ENCODE peak calls at places on chromosomes 6 and 20, in four cellular contexts. One of them, this sample, is unnamed. For H3K4me1, the result is how much of the 10 kb centered on the place peaks cover.

GRCh38 chr6:3747100-3747737 is 4.3 kb downstream of the PXDC1 start:
- DNase-seq in hepatocyte: no peak
- DNase-seq in tibial nerve: no peak
- DNase-seq in ovary: peak
- DNase-seq in this sample: no peak

GRCh38 chr20:64212750-64213149 is 42.8 kb upstream of the PCMTD2 start:
- DNase-seq in hepatocyte: peak
- DNase-seq in tibial nerve: peak
- DNase-seq in ovary: peak
- DNase-seq in this sample: no peak

GRCh38 chr6:35624341-35625070 is 64.2 kb downstream of the FKBP5 start:
- DNase-seq in hepatocyte: no peak
- DNase-seq in tibial nerve: no peak
- DNase-seq in ovary: no peak
- DNase-seq in this sample: no peak

GRCh38 chr6:111727798-111728197 is 122.1 kb upstream of the TRAF3IP2 start:
- DNase-seq in hepatocyte: no peak
- DNase-seq in tibial nerve: no peak
- DNase-seq in ovary: no peak
- DNase-seq in this sample: no peak

GRCh38 chr20:45235995-45236394 is 14.8 kb downstream of the SEMG2 start:
- DNase-seq in hepatocyte: no peak
- DNase-seq in tibial nerve: no peak
- DNase-seq in ovary: no peak
- DNase-seq in this sample: no peak

GRCh38 chr6:19851273-19852089 is 14.3 kb downstream of the ID4 start:
- DNase-seq in hepatocyte: peak
- DNase-seq in tibial nerve: peak
- DNase-seq in ovary: no peak
- DNase-seq in this sample: no peak

GRCh38 chr20:24953621-24954133 is 4.6 kb downstream of the CST7 start:
- DNase-seq in hepatocyte: no peak
- DNase-seq in tibial nerve: no peak
- DNase-seq in ovary: no peak
- DNase-seq in this sample: no peak

GRCh38 chr6:170345662-170346061 is 39.1 kb downstream of the FAM120B start:
- DNase-seq in hepatocyte: no peak
- DNase-seq in tibial nerve: no peak
- DNase-seq in ovary: no peak
- DNase-seq in this sample: no peak

GRCh38 chr20:43388267-43389081 is 69.2 kb upstream of the SRSF6 start:
- DNase-seq in hepatocyte: no peak
- DNase-seq in tibial nerve: no peak
- DNase-seq in ovary: no peak
- DNase-seq in this sample: no peak

GRCh38 chr20:24673678-24674570 is 204.5 kb downstream of the SYNDIG1 start:
- DNase-seq in hepatocyte: no peak
- DNase-seq in tibial nerve: no peak
- DNase-seq in ovary: peak
- DNase-seq in this sample: no peak

GRCh38 chr20:5658897-5659296 is 91.3 kb upstream of the SHLD1 start:
- DNase-seq in hepatocyte: peak
- DNase-seq in tibial nerve: peak
- DNase-seq in ovary: peak
- DNase-seq in this sample: no peak

GRCh38 chr20:61499859-61500258 is 247.8 kb downstream of the CDH4 start:
- DNase-seq in hepatocyte: peak
- DNase-seq in tibial nerve: no peak
- DNase-seq in ovary: no peak
- DNase-seq in this sample: no peak

GRCh38 chr6:165937564-165938358 is 229.9 kb downstream of the TBXT start:
- DNase-seq in hepatocyte: peak
- DNase-seq in tibial nerve: no peak
- DNase-seq in ovary: no peak
- DNase-seq in this sample: no peak

GRCh38 chr6:43873806-43874714 is 104.0 kb downstream of the VEGFA start:
- DNase-seq in hepatocyte: peak
- DNase-seq in tibial nerve: no peak
- DNase-seq in ovary: no peak
- DNase-seq in this sample: no peak

DNA sequence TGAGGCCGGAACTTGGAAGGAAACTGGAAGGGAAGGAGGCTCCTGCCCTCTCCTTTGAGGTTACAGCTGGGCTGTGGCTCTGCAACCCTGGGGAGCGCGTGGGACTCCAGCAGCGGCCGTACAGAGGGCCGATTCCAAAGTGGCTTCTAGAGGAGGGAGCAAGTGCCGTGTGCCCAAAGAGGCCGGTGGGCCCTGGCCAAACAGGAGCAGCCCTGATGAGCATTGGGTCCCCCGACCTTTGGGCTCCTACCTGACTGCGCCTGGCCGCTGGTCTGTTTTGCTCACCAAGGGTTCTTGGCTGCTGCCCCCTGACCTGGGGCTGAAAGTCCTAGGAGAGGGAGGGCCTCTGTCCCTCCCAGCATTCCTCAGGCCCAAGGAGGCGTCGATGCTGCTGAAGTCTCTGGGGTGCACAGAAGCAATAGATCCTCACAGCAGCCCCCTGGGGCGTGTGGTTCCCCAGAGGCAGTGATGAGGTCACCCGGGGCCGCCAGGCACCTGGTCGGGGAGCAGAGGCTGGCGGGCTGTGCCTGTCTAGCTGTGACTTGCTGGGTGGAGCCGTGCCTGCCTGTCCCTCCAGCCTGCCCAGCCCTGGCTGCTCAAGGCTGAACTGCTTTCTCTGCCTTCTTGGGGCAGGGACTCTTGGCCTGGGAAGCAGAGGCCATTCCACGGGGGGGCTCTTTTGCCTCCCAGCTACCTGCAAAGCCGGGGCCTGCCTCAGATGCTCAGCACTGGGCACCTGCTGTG is 9.8 kb downstream of the RBM38 start:
- DNase-seq in hepatocyte: no peak
- DNase-seq in tibial nerve: no peak
- DNase-seq in ovary: peak
- DNase-seq in this sample: no peak
- H3K4me1 ChIP-seq in hepatocyte: under half
- H3K4me1 ChIP-seq in tibial nerve: under half
- H3K4me1 ChIP-seq in ovary: under half
- H3K4me1 ChIP-seq in this sample: half or more

DNA sequence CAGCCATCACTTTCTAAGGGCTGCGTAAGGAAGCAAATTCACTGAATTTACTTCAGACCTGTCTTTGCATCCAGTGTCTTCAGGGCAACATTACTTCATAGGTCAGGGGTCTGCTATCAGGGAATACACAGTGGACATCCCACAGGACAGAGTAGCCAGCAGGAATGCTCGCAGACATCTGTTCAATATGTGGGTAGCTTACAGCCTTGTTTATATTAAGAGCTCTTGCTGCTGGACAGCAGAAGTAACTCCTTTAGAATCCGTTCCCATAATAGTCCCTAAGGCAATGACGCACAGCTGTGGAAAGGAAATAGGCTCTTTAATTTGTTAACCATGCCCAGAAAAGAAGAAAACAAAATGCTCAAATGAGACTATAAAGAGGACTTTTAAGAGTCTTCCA is 198.7 kb downstream of the MOXD1 start:
- DNase-seq in hepatocyte: peak
- DNase-seq in tibial nerve: peak
- DNase-seq in ovary: no peak
- DNase-seq in this sample: no peak
- H3K27ac ChIP-seq in hepatocyte: peak
- H3K27ac ChIP-seq in tibial nerve: no peak
- H3K27ac ChIP-seq in ovary: no peak
- H3K27ac ChIP-seq in this sample: no peak

GRCh38 chr20:50115591-50116367 is 2.8 kb upstream of the UBE2V1 start:
- DNase-seq in hepatocyte: peak
- DNase-seq in tibial nerve: peak
- DNase-seq in ovary: peak
- DNase-seq in this sample: peak
- H3K4me1 ChIP-seq in hepatocyte: under half
- H3K4me1 ChIP-seq in tibial nerve: under half
- H3K4me1 ChIP-seq in ovary: under half
- H3K4me1 ChIP-seq in this sample: under half

GRCh38 chr6:38350220-38350619 is 289.5 kb downstream of the BTBD9 start:
- DNase-seq in hepatocyte: no peak
- DNase-seq in tibial nerve: no peak
- DNase-seq in ovary: no peak
- DNase-seq in this sample: no peak
- H3K27ac ChIP-seq in hepatocyte: peak
- H3K27ac ChIP-seq in tibial nerve: no peak
- H3K27ac ChIP-seq in ovary: no peak
- H3K27ac ChIP-seq in this sample: no peak

GRCh38 chr20:31662372-31662854 is 24.7 kb downstream of the COX4I2 start:
- DNase-seq in hepatocyte: no peak
- DNase-seq in tibial nerve: no peak
- DNase-seq in ovary: no peak
- DNase-seq in this sample: no peak

GRCh38 chr20:31663838-31664695 is 26.4 kb downstream of the COX4I2 start:
- DNase-seq in hepatocyte: peak
- DNase-seq in tibial nerve: no peak
- DNase-seq in ovary: no peak
- DNase-seq in this sample: no peak

GRCh38 chr20:31664696-31665354 is 27.1 kb downstream of the COX4I2 start:
- DNase-seq in hepatocyte: no peak
- DNase-seq in tibial nerve: no peak
- DNase-seq in ovary: no peak
- DNase-seq in this sample: no peak

GRCh38 chr20:31661625-31662371 is 24.1 kb downstream of the COX4I2 start:
- DNase-seq in hepatocyte: peak
- DNase-seq in tibial nerve: peak
- DNase-seq in ovary: peak
- DNase-seq in this sample: peak

GRCh38 chr20:31663524-31663837 is 25.8 kb downstream of the COX4I2 start:
- DNase-seq in hepatocyte: no peak
- DNase-seq in tibial nerve: no peak
- DNase-seq in ovary: no peak
- DNase-seq in this sample: no peak
- H3K4me1 ChIP-seq in hepatocyte: under half
- H3K4me1 ChIP-seq in tibial nerve: under half
- H3K4me1 ChIP-seq in ovary: under half
- H3K4me1 ChIP-seq in this sample: under half

DNA sequence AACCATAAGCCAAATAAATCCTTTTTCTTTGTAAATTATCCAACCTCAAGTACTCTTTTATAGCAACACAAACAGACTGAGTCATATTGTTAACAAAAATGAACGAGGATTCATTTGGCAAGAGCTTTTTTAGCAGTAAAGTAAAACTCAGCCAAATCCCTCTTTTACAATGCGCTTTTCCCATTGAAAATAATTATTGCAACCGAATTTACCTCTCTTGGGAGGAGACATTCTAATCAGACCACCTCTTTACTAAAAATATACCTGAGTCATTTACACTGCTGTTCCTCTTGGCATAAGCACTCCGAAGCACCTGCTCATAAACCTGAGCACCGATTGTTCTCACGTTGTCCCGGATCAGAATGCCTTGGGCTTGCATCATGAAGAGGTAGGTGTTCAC is 57.4 kb downstream of the B4GALT5 start:
- DNase-seq in hepatocyte: no peak
- DNase-seq in tibial nerve: no peak
- DNase-seq in ovary: no peak
- DNase-seq in this sample: no peak
- H3K27ac ChIP-seq in hepatocyte: peak
- H3K27ac ChIP-seq in tibial nerve: no peak
- H3K27ac ChIP-seq in ovary: no peak
- H3K27ac ChIP-seq in this sample: no peak

GRCh38 chr6:101085327-101085726 is 204.2 kb upstream of the ASCC3 start:
- DNase-seq in hepatocyte: no peak
- DNase-seq in tibial nerve: no peak
- DNase-seq in ovary: no peak
- DNase-seq in this sample: no peak

GRCh38 chr6:101079696-101080270 is 198.7 kb upstream of the ASCC3 start:
- DNase-seq in hepatocyte: no peak
- DNase-seq in tibial nerve: no peak
- DNase-seq in ovary: no peak
- DNase-seq in this sample: no peak

GRCh38 chr6:101077344-101077743 is 196.2 kb upstream of the ASCC3 start:
- DNase-seq in hepatocyte: no peak
- DNase-seq in tibial nerve: no peak
- DNase-seq in ovary: no peak
- DNase-seq in this sample: no peak

GRCh38 chr6:101083533-101084172 is 202.5 kb upstream of the ASCC3 start:
- DNase-seq in hepatocyte: peak
- DNase-seq in tibial nerve: no peak
- DNase-seq in ovary: no peak
- DNase-seq in this sample: no peak

GRCh38 chr6:101080597-101080996 is 199.5 kb upstream of the ASCC3 start:
- DNase-seq in hepatocyte: no peak
- DNase-seq in tibial nerve: no peak
- DNase-seq in ovary: no peak
- DNase-seq in this sample: no peak
- H3K4me1 ChIP-seq in hepatocyte: under half
- H3K4me1 ChIP-seq in tibial nerve: under half
- H3K4me1 ChIP-seq in ovary: under half
- H3K4me1 ChIP-seq in this sample: under half

DNA sequence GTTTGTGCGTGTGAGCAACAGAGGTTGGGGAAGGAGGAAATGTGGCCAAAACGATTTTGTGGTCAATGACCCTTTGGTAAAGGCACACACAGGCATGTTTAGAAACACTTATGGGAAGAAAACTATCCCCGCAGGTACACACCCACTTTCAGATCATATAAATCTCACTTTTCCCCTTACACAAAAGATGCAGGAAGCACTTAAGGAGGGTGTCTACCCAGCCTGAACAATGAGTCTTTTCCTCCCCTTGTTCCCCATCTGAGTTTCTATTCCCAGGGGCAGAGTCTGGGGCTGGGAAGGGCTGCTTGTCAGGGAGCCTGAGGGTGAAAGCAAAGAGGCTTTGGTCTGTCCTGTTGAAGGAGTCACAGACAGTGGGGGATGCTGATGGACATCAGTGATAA is 193.2 kb upstream of the SALL4 start:
- DNase-seq in hepatocyte: no peak
- DNase-seq in tibial nerve: no peak
- DNase-seq in ovary: no peak
- DNase-seq in this sample: no peak
- H3K27ac ChIP-seq in hepatocyte: peak
- H3K27ac ChIP-seq in tibial nerve: no peak
- H3K27ac ChIP-seq in ovary: no peak
- H3K27ac ChIP-seq in this sample: no peak